ENCODE peak calls at places on chromosomes 12 and 14, in seven cellular contexts. L is foreskin keratinocyte, X is AG09309, G is GM12878, J is endothelial cell, Z is breast epithelium, Q is AG09319. C is an unnamed sample.

GRCh38 chr14:96663076-96663475 is 134.1 kb upstream of the VRK1 start:
- DNase-seq in L (no peak), X (no peak), J (no peak), G (no peak), Z (no peak), Q (no peak), C (no peak)

GRCh38 chr14:84129028-84129427 is 1400.9 kb upstream of the FLRT2 start:
- DNase-seq in J (no peak), X (no peak), Z (no peak), Q (no peak), G (no peak), L (no peak), C (no peak)

GRCh38 chr14:104159990-104160389 is 21.6 kb downstream of the KIF26A start:
- DNase-seq in Z (no peak), J (no peak), L (no peak), Q (no peak), G (no peak), X (no peak), C (no peak)

GRCh38 chr12:30694971-30695326 is 720 bp downstream of the IPO8 start:
- DNase-seq in J (peak), X (no peak), Z (no peak), G (no peak), Q (no peak), L (peak), C (peak)

GRCh38 chr12:3204143-3204542 is 127.0 kb downstream of the TSPAN9 start:
- DNase-seq in X (no peak), J (no peak), G (no peak), Z (no peak), Q (no peak), L (peak), C (no peak)

GRCh38 chr12:77954156-77954555 is 123.5 kb downstream of the NAV3 start:
- DNase-seq in X (no peak), Z (no peak), L (peak), Q (no peak), J (no peak), G (no peak), C (no peak)

GRCh38 chr14:64421166-64421565 is 33.0 kb downstream of the MTHFD1 start:
- DNase-seq in L (peak), J (no peak), Q (peak), X (peak), G (no peak), Z (no peak), C (no peak)

GRCh38 chr14:77470192-77470870 is 12.4 kb downstream of the AHSA1 start:
- DNase-seq in Z (no peak), X (no peak), G (no peak), Q (no peak), J (no peak), L (no peak), C (no peak)

GRCh38 chr12:29709641-29710040 is 74.1 kb downstream of the TMTC1 start:
- DNase-seq in Q (no peak), Z (no peak), X (no peak), J (no peak), G (no peak), L (no peak), C (no peak)

GRCh38 chr14:52119030-52119429 is 50.2 kb upstream of the NID2 start:
- DNase-seq in Z (no peak), G (no peak), X (no peak), Q (no peak), J (no peak), L (no peak), C (no peak)

GRCh38 chr12:38585090-38585489 is 268.5 kb downstream of the ALG10B start:
- DNase-seq in L (no peak), G (no peak), Q (no peak), X (no peak), Z (no peak), J (no peak), C (no peak)

GRCh38 chr14:22978873-22979671 is 3.3 kb downstream of the AJUBA start:
- DNase-seq in X (no peak), Z (peak), Q (no peak), L (peak), G (no peak), J (no peak), C (no peak)

GRCh38 chr12:127239781-127240180 is 1027.2 kb upstream of the TMEM132C start:
- DNase-seq in Q (no peak), G (no peak), Z (no peak), J (no peak), X (no peak), L (no peak), C (no peak)

GRCh38 chr14:28102814-28103213 is 663.8 kb upstream of the FOXG1 start:
- DNase-seq in J (no peak), G (no peak), L (peak), X (no peak), Q (no peak), Z (no peak), C (no peak)

GRCh38 chr12:58030566-58031279 is 89.4 kb downstream of the ATP23 start:
- DNase-seq in G (no peak), L (peak), Z (no peak), Q (no peak), X (peak), J (no peak), C (no peak)

GRCh38 chr12:7383157-7383556 is 60.8 kb downstream of the CD163L1 start:
- DNase-seq in Q (no peak), J (no peak), Z (no peak), X (no peak), G (no peak), L (no peak), C (no peak)

GRCh38 chr14:44854114-44854513 is 107.6 kb downstream of the KLHL28 start:
- DNase-seq in Z (no peak), G (no peak), X (no peak), Q (no peak), L (no peak), J (no peak), C (no peak)

GRCh38 chr12:52277486-52278245 is 3.2 kb downstream of the KRT86 start:
- DNase-seq in J (no peak), G (no peak), Q (no peak), X (no peak), L (no peak), Z (peak), C (no peak)

GRCh38 chr12:108457006-108457733 is 57.9 kb upstream of the FICD start:
- DNase-seq in L (peak), J (peak), X (peak), Z (no peak), Q (peak), G (peak), C (no peak)

GRCh38 chr12:15522574-15523187 is 200.4 kb downstream of the PTPRO start:
- DNase-seq in Z (no peak), X (no peak), Q (no peak), G (no peak), J (no peak), L (peak), C (no peak)

GRCh38 chr12:103571286-103571685 is 15.8 kb upstream of the STAB2 start:
- DNase-seq in J (peak), G (no peak), Q (no peak), L (peak), Z (no peak), X (no peak), C (no peak)

GRCh38 chr12:91053951-91054715 is 3.7 kb downstream of the KERA start:
- DNase-seq in L (peak), G (no peak), J (no peak), X (peak), Z (peak), Q (peak), C (no peak)

GRCh38 chr14:93343797-93344196 is 3.2 kb upstream of the COX8C start:
- DNase-seq in Z (no peak), X (no peak), G (no peak), Q (no peak), J (no peak), L (no peak), C (no peak)

GRCh38 chr12:71477609-71478008 is 38.0 kb downstream of the LGR5 start:
- DNase-seq in X (no peak), Z (no peak), Q (no peak), L (no peak), G (no peak), J (no peak), C (no peak)

GRCh38 chr14:74913986-74914573 is 9.0 kb downstream of the RPS6KL1 start:
- DNase-seq in J (peak), G (no peak), X (peak), L (peak), Q (peak), Z (peak), C (no peak)

DNA sequence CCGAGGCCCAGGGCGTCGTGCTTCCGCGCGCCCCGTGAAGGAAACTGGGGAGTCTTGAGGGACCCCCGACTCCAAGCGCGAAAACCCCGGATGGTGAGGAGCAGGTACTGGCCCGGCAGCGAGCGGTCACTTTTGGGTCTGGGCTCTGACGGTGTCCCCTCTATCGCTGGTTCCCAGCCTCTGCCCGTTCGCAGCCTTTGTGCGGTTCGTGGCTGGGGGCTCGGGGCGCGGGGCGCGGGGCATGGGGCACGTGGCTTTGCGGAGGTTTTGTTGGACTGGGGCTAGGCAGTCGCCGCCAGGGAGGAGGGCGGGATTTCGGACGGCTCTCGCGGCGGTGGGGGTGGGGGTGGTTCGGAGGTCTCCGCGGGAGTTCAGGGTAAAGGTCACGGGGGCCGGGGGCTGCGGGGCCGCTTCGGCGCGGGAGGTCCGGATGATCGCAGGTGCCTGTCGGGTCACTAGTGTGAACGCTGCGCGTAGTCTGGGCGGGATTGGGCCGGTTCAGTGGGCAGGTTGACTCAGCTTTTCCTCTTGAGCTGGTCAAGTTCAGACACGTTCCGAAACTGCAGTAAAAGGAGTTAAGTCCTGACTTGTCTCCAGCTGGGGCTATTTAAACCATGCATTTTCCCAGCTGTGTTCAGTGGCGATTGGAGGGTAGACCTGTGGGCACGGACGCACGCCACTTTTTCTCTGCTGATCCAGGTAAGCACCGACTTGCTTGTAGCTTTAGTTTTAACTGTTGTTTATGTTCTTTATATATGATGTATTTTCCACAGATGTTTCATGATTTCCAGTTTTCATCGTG is 612 bp downstream of the MDM2 start:
- DNase-seq in G (peak), Q (peak), L (peak), Z (peak), X (peak), J (peak), C (peak)
- TF ChIP-seq CTCF in G (no peak), Q (no peak), L (peak), Z (no peak), X (no peak), J (no peak), C (no peak)

GRCh38 chr12:124114316-124114715 is 141.3 kb downstream of the ZNF664 start:
- DNase-seq in J (no peak), Z (no peak), L (no peak), G (no peak), X (no peak), Q (no peak), C (no peak)
- TF ChIP-seq CTCF in J (no peak), Z (no peak), L (no peak), G (no peak), X (no peak), Q (no peak), C (no peak)

DNA sequence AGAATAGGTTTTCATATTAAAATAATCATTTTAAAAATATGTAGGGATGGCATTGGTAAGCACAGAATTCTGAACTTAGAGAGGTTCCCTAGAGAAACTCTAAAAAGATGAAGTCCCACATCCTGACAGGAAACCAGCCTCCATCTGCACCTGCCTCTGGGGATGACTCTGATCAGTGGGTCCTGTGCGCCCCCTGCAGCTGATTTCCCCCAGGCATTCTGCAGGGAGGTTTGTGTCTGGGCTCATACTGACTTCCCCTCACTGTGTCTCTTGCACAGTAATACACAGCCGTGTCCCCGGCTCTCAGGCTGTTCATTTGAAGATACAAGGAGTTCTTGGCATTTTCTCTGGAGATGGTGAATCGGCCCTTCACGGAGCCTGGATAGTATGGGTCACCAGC is 602.9 kb downstream of the TMEM121 start:
- DNase-seq in Z (no peak), J (no peak), L (no peak), X (no peak), G (no peak), Q (no peak), C (no peak)
- TF ChIP-seq CTCF in Z (no peak), J (no peak), L (no peak), X (no peak), G (peak), Q (no peak), C (no peak)

GRCh38 chr14:105168979-105169507 is 467 bp upstream of the JAG2 start:
- DNase-seq in J (peak), G (no peak), Z (no peak), L (peak), X (no peak), Q (no peak), C (no peak)
- TF ChIP-seq CTCF in J (peak), G (peak), Z (no peak), L (peak), X (peak), Q (peak), C (peak)

GRCh38 chr14:99352688-99353280 is 80.8 kb upstream of the BCL11B start:
- DNase-seq in G (no peak), Q (no peak), Z (peak), X (no peak), J (no peak), L (no peak), C (no peak)

GRCh38 chr14:99357151-99357550 is 85.2 kb upstream of the BCL11B start:
- DNase-seq in X (no peak), G (no peak), L (no peak), J (no peak), Q (no peak), Z (no peak), C (no peak)

GRCh38 chr14:99357856-99358390 is 85.9 kb upstream of the BCL11B start:
- DNase-seq in X (no peak), Z (no peak), L (no peak), J (no peak), G (no peak), Q (no peak), C (no peak)

GRCh38 chr14:99354166-99354875 is 82.3 kb upstream of the BCL11B start:
- DNase-seq in Q (no peak), Z (peak), G (no peak), X (no peak), L (no peak), J (no peak), C (no peak)

GRCh38 chr14:99356031-99356430 is 84.0 kb upstream of the BCL11B start:
- DNase-seq in G (no peak), L (no peak), X (no peak), Z (peak), J (no peak), Q (no peak), C (no peak)
- TF ChIP-seq CTCF in G (no peak), L (no peak), X (no peak), Z (no peak), J (no peak), Q (no peak), C (no peak)

DNA sequence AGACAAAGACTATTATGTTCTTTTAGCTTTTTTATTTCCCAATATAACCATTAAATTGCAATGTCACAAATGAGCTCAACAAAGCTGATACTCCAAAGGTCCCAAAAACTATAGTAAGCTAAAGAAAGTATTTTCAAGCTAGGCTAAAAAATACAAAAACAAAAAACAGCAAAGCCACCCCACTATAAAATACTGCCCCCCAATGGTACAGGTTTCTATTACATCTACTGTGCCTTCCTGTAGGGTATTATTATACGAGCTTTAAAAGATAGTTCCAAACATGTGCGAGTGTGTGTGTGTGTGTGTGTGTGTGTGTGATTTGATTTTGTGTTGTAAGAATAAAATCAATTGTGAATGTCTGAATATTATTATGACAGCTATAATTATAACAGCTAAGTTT is 1.1 kb downstream of the IFNG start:
- DNase-seq in G (no peak), Z (no peak), L (peak), Q (no peak), J (peak), X (no peak), C (no peak)
- TF ChIP-seq CTCF in G (peak), Z (no peak), L (peak), Q (peak), J (peak), X (peak), C (peak)

C was measured in mesothelial cell of epicardium.